ENCODE peak calls at places on chromosomes 6 and 20, in ten cellular contexts. S, T, M, V, Q, K, R, J, I and G are unnamed samples.

GRCh38 chr20:35006009-35006408 is 50.3 kb downstream of the MYH7B start:
- DNase-seq in K (no peak), Q (no peak), I (no peak), M (no peak), S (no peak), V (no peak), J (no peak), R (no peak), T (no peak), G (no peak)

GRCh38 chr6:125611573-125612399 is 137.6 kb upstream of the HEY2 start:
- DNase-seq in I (no peak), T (peak), S (no peak), K (no peak), J (no peak), R (no peak), V (peak), M (no peak), Q (no peak), G (peak)

GRCh38 chr6:150072201-150072600 is 3.3 kb upstream of the ULBP3 start:
- DNase-seq in J (peak), I (no peak), S (no peak), Q (peak), M (no peak), T (no peak), V (no peak), R (peak), K (no peak), G (peak)

GRCh38 chr20:36252511-36252910 is 16.2 kb downstream of the AAR2 start:
- DNase-seq in Q (peak), T (no peak), S (no peak), J (no peak), K (no peak), R (no peak), V (no peak), M (no peak), I (no peak), G (no peak)

GRCh38 chr20:24658920-24659660 is 189.7 kb downstream of the SYNDIG1 start:
- DNase-seq in I (no peak), T (no peak), Q (no peak), S (no peak), J (no peak), K (no peak), M (no peak), V (no peak), R (no peak), G (no peak)

GRCh38 chr6:132011582-132011981 is 60.4 kb upstream of the CCN2 start:
- DNase-seq in T (no peak), S (peak), J (no peak), R (peak), V (peak), I (no peak), K (no peak), M (no peak), Q (no peak), G (no peak)

GRCh38 chr6:135525550-135525949 is 28.0 kb upstream of the AHI1 start:
- DNase-seq in S (no peak), J (no peak), R (no peak), K (no peak), V (no peak), M (no peak), Q (no peak), T (no peak), I (no peak), G (no peak)

GRCh38 chr6:145110109-145110508 is 625.2 kb downstream of the EPM2A start:
- DNase-seq in K (no peak), J (no peak), S (no peak), I (no peak), V (no peak), Q (peak), T (no peak), R (no peak), M (no peak), G (peak)

GRCh38 chr20:49320460-49320859 is 42.6 kb upstream of the ZNFX1 start:
- DNase-seq in I (no peak), M (no peak), Q (peak), K (no peak), V (peak), J (peak), S (no peak), R (peak), T (peak), G (peak)
- TF ChIP-seq CTCF in I (peak), M (no peak), Q (peak), K (peak), V (peak), J (no peak), S (peak), R (peak), T (peak), G (peak)

GRCh38 chr20:43569282-43569681 is 10.5 kb downstream of the SGK2 start:
- DNase-seq in R (no peak), I (no peak), M (no peak), S (no peak), Q (no peak), V (no peak), J (no peak), K (no peak), T (no peak), G (no peak)

GRCh38 chr20:43570496-43570895 is 11.7 kb downstream of the SGK2 start:
- DNase-seq in R (no peak), K (no peak), I (no peak), J (no peak), S (no peak), T (no peak), M (no peak), V (no peak), Q (no peak), G (no peak)

GRCh38 chr20:43571771-43572170 is 12.9 kb downstream of the SGK2 start:
- DNase-seq in Q (no peak), V (no peak), I (no peak), M (no peak), K (no peak), S (no peak), T (no peak), R (no peak), J (no peak), G (no peak)

GRCh38 chr20:43572891-43573290 is 14.1 kb downstream of the SGK2 start:
- DNase-seq in S (no peak), T (no peak), V (no peak), J (no peak), I (no peak), K (no peak), R (no peak), Q (no peak), M (no peak), G (no peak)

GRCh38 chr20:43571310-43571709 is 12.5 kb downstream of the SGK2 start:
- DNase-seq in R (no peak), K (no peak), I (no peak), T (no peak), S (no peak), Q (no peak), M (no peak), V (no peak), J (no peak), G (no peak)
- TF ChIP-seq CTCF in R (no peak), K (no peak), I (no peak), T (no peak), S (no peak), Q (no peak), M (no peak), V (no peak), J (no peak), G (no peak)

GRCh38 chr20:53594068-53595017 is 704 bp upstream of the ZNF217 start:
- DNase-seq in V (peak), M (peak), Q (peak), T (peak), R (peak), J (peak), I (peak), S (peak), K (peak), G (peak)
- TF ChIP-seq CTCF in V (no peak), M (peak), Q (no peak), T (no peak), R (no peak), J (peak), I (peak), S (no peak), K (peak), G (peak)

DNA sequence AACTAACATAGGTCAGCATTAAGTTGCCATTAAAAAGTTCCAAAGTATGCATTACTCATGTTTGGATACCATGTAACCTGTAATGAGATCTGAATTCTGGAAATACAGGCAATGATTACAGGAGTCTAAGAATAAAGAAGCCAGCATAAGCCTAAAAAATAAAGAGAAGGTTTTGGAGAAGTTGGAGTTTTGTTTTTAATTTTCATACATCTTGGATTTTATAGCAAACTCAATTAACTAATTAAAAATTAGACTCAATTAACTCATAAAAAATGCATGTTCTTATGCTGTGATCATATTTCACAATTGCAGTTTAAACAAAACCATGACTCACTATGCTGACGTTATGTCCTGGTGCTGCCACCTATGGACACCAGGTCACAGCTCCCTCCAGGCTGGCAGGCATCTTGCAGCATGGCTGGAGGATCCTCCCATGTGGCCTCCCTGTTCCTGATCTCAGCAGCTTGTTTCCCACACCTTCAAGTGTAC is 648.8 kb upstream of the AGPAT4 start:
- DNase-seq in J (peak), R (peak), V (peak), I (no peak), Q (peak), K (no peak), T (peak), M (no peak), S (peak), G (peak)
- TF ChIP-seq CTCF in J (no peak), R (peak), V (peak), I (peak), Q (peak), K (peak), T (no peak), M (peak), S (peak), G (peak)

GRCh38 chr6:117489003-117489402 is 6.5 kb downstream of the DCBLD1 start:
- DNase-seq in R (no peak), V (no peak), T (no peak), I (no peak), K (no peak), S (no peak), Q (no peak), M (no peak), J (no peak), G (no peak)

GRCh38 chr6:117494283-117494682 is 11.8 kb downstream of the DCBLD1 start:
- DNase-seq in T (peak), M (no peak), K (no peak), J (no peak), I (no peak), Q (no peak), S (no peak), R (peak), V (peak), G (no peak)

GRCh38 chr6:117493470-117493869 is 11.0 kb downstream of the DCBLD1 start:
- DNase-seq in M (no peak), K (no peak), Q (no peak), I (no peak), T (no peak), V (no peak), R (no peak), S (no peak), J (no peak), G (no peak)

GRCh38 chr6:117494694-117495318 is 12.3 kb downstream of the DCBLD1 start:
- DNase-seq in J (peak), Q (peak), I (no peak), M (no peak), V (peak), R (peak), S (no peak), T (no peak), K (no peak), G (no peak)

DNA sequence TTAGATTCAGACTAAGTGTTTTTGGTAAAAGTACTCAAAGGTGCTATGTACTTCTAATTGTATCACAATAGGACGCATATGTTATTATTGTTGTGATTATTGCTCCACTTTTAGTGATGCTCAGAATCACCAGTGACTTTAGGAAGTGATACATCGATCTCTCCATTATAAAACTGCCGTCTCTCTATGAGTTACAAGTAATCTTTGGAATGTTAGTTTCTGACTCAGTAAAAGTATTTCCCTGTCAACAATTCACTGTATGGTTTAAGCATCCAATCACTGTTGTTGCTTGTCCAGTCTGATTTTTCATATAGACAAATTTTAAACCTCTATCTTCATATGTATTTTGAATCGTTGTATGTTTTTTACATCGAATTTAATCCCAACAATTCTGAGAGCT is 9.4 kb downstream of the DCBLD1 start:
- DNase-seq in I (no peak), Q (no peak), S (no peak), T (peak), V (peak), J (no peak), K (no peak), M (no peak), R (peak), G (no peak)
- TF ChIP-seq CTCF in I (no peak), Q (no peak), S (no peak), T (no peak), V (no peak), J (no peak), K (no peak), M (no peak), R (no peak), G (no peak)

DNA sequence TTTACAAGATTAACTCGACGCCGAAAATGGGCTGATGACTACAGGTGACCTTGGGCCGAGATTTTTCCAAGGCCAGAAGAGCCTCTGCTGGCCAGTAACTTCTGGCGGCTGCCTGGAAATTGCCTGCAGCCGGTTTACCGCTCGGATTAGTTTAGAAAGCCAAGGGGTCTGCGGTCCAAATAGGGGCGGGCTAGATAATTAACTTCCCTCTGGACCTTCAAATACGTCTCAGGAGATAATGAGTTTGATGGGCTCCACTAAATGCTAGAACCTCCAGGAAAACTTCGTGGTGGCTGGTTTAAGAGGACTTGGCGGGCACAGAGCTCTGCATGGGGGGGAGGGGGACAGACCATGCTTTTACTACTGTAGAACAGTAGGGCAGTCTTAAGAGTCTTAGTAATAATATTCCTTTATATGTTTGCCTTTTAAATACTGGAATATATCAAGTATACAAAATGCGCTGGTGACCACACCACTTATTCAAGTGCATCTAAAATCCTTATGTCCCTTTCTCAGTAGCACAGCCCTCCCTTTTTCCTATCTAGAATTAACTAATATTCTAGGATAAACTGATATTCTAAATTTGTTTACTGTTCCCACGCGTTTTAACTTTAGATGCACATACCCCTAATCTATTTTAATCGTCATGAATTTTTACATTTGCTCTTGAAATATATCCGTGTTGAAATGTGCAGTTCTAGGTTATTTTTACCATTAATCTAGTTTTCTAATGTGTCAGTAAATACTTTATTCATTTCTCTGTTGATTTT is 107.6 kb upstream of the PRSS16 start:
- DNase-seq in M (no peak), J (peak), S (no peak), I (no peak), R (no peak), T (peak), Q (no peak), V (no peak), K (no peak), G (no peak)
- TF ChIP-seq CTCF in M (no peak), J (no peak), S (no peak), I (no peak), R (no peak), T (no peak), Q (no peak), V (no peak), K (no peak), G (no peak)

GRCh38 chr20:5315807-5316187 is 957 bp downstream of the PROKR2 start:
- DNase-seq in Q (no peak), I (no peak), K (no peak), V (no peak), S (no peak), R (no peak), M (no peak), T (no peak), J (no peak), G (no peak)

GRCh38 chr20:5312518-5312917 is 4.2 kb downstream of the PROKR2 start:
- DNase-seq in K (no peak), R (no peak), T (no peak), Q (no peak), V (no peak), S (no peak), I (no peak), M (no peak), J (no peak), G (no peak)

GRCh38 chr20:5313916-5314315 is 2.8 kb downstream of the PROKR2 start:
- DNase-seq in T (no peak), K (no peak), V (no peak), I (no peak), J (no peak), R (no peak), Q (no peak), S (no peak), M (no peak), G (no peak)

GRCh38 chr20:5316188-5317158 is at the start of gene PROKR2:
- DNase-seq in K (peak), Q (peak), S (no peak), M (peak), I (peak), J (no peak), T (no peak), R (no peak), V (no peak), G (no peak)
- TF ChIP-seq CTCF in K (peak), Q (peak), S (no peak), M (no peak), I (peak), J (no peak), T (no peak), R (no peak), V (no peak), G (no peak)

DNA sequence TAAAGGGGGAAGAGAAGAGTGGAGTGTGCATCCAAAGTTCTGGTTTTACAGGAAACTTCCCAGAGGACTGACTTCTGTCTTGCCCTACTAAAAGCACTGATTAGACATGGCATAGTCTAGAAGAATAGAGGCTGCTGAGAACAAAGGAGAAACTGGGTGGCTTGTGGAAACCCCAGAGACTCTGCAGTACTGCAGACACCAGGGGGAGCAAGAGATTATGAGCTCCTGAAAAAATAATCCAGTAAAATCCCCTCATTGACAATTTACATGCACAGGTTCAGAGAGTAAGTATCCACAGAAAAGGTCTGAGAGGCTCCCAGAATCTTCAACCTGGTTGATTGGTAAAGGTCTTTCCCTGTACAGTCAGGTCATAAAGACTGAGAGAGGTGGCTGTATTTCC is 48.7 kb upstream of the CLVS2 start:
- DNase-seq in T (peak), M (peak), V (peak), R (peak), S (no peak), I (no peak), J (peak), K (no peak), Q (peak), G (peak)
- TF ChIP-seq CTCF in T (peak), M (peak), V (peak), R (peak), S (no peak), I (peak), J (no peak), K (peak), Q (peak), G (peak)